ENCODE peak calls at places on chromosomes 16 and 17, in five cellular contexts. L is glutamatergic neuron; Z is CD14-positive monocyte; A is activated CD8-positive, alpha-beta T cell treated with anti-CD3 and anti-CD28 coated beads for 36 hours; J is BJ. F is an unnamed sample.

GRCh38 chr16:1950047-1950446 is 4.4 kb downstream of the RPL3L start:
- DNase-seq in L (no peak), Z (no peak), A (no peak), J (no peak), F (no peak)

GRCh38 chr16:75506567-75506966 is 11.3 kb upstream of the CHST6 start:
- DNase-seq in L (no peak), Z (peak), A (no peak), J (no peak), F (no peak)

GRCh38 chr16:73015612-73016487 is 32.1 kb downstream of the ZFHX3 start:
- DNase-seq in L (no peak), Z (no peak), A (no peak), J (no peak), F (peak)

GRCh38 chr17:40724656-40725055 is 21.1 kb upstream of the KRT24 start:
- DNase-seq in L (no peak), Z (no peak), A (no peak), J (no peak), F (no peak)

GRCh38 chr16:1779741-1780676 is 2.4 kb downstream of the SPSB3 start:
- DNase-seq in L (peak), Z (no peak), A (no peak), J (no peak), F (no peak)

GRCh38 chr17:50498021-50498874 is 10.0 kb upstream of the MYCBPAP start:
- DNase-seq in L (no peak), Z (no peak), A (no peak), J (no peak), F (no peak)

GRCh38 chr16:54957403-54957802 is 26.7 kb downstream of the IRX5 start:
- DNase-seq in L (no peak), Z (no peak), A (peak), J (no peak), F (no peak)

GRCh38 chr17:44005527-44005864 is 1.1 kb downstream of the NAGS start:
- DNase-seq in L (no peak), Z (no peak), A (no peak), J (no peak), F (peak)

GRCh38 chr17:60167095-60167741 is 17.4 kb downstream of the CA4 start:
- DNase-seq in L (no peak), Z (no peak), A (no peak), J (no peak), F (no peak)

GRCh38 chr16:14024300-14024699 is 46.8 kb upstream of the MRTFB start:
- DNase-seq in L (no peak), Z (no peak), A (no peak), J (no peak), F (no peak)

GRCh38 chr17:80652751-80653330 is 108.2 kb downstream of the RPTOR start:
- DNase-seq in L (no peak), Z (no peak), A (no peak), J (no peak), F (no peak)

GRCh38 chr17:49787932-49788442 is 494 bp upstream of the KAT7 start:
- DNase-seq in L (no peak), Z (no peak), A (peak), J (no peak), F (no peak)

GRCh38 chr17:75396025-75396424 is 9.5 kb downstream of the GRB2 start:
- DNase-seq in L (no peak), Z (no peak), A (no peak), J (no peak), F (no peak)

GRCh38 chr16:82671743-82672142 is 45.0 kb downstream of the CDH13 start:
- DNase-seq in L (no peak), Z (no peak), A (peak), J (no peak), F (no peak)

GRCh38 chr17:12358477-12358876 is 307.2 kb upstream of the MYOCD start:
- DNase-seq in L (no peak), Z (no peak), A (no peak), J (no peak), F (no peak)

GRCh38 chr16:84245933-84246678 is 6.3 kb upstream of the KCNG4 start:
- DNase-seq in L (no peak), Z (no peak), A (no peak), J (no peak), F (no peak)

GRCh38 chr16:85152414-85153030 is 40.2 kb upstream of the CIBAR2 start:
- DNase-seq in L (peak), Z (no peak), A (no peak), J (no peak), F (no peak)

GRCh38 chr16:5619314-5619713 is 521.7 kb upstream of the EEF2KMT start:
- DNase-seq in L (no peak), Z (no peak), A (no peak), J (no peak), F (no peak)

GRCh38 chr17:78953356-78954350 is 26.1 kb downstream of the LGALS3BP start:
- DNase-seq in L (peak), Z (no peak), A (no peak), J (no peak), F (no peak)

GRCh38 chr16:70694088-70694487 is 8.2 kb upstream of the MTSS2 start:
- DNase-seq in L (no peak), Z (no peak), A (no peak), J (peak), F (no peak)

GRCh38 chr16:50505714-50506542 is 42.3 kb upstream of the NKD1 start:
- DNase-seq in L (peak), Z (no peak), A (no peak), J (no peak), F (no peak)

GRCh38 chr17:57527437-57528083 is 217.5 kb downstream of the CCDC182 start:
- DNase-seq in L (no peak), Z (no peak), A (no peak), J (no peak), F (peak)

DNA sequence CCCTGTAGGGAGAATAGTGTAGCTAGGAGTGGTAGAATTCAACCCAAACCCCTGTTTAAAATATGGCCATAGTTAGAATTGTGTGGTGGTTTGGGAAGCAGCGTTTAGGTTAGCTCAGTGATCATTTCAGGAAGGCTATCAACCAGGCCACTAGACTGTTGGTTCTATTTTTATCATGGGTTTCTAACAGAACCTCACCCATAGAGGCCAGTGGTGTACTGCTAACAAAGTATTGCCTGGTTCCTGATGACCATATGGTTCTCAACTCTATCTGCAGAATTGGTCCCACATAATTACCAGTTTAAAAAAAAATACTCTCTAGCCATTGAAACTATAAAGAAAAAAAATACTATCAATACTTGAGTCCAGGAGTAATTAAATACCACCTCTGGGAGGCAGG is 70.5 kb upstream of the RASL10B start:
- DNase-seq in L (no peak), Z (no peak), A (no peak), J (no peak), F (no peak)
- TF ChIP-seq CTCF in L (no peak), Z (no peak), A (no peak), J (peak), F (no peak)

DNA sequence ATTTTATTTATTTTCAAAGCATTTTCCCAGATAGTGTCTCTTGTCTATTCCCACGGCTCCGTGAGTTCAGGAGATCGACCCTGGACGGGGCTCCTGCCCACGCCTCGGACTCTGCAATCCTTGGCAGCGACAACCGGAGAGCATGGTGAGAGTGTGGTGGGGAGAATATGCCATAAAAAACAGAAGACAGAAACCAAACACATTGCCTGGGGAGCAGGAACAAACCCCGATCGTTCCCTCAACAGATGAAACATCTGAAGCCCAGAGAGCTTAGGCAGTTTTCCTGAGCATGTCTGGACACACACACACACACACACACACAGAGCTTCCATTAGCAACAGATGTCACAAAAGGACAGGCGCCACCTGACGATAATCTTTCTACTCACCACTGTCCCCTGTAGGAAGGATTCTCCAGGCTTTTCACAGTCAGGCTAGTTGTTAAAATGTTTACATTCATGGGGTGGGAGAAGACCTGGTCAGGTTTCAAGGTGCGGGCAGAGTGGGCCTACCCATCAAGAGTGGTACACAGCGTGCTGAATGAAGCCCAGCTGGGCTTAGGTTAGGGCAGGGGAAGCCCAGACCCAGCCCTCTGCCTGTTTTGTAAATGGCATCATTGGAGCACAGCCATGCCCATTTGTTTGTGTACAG is 230.4 kb upstream of the TNRC6C start:
- DNase-seq in L (no peak), Z (no peak), A (no peak), J (peak), F (no peak)
- TF ChIP-seq CTCF in L (no peak), Z (no peak), A (no peak), J (peak), F (no peak)

DNA sequence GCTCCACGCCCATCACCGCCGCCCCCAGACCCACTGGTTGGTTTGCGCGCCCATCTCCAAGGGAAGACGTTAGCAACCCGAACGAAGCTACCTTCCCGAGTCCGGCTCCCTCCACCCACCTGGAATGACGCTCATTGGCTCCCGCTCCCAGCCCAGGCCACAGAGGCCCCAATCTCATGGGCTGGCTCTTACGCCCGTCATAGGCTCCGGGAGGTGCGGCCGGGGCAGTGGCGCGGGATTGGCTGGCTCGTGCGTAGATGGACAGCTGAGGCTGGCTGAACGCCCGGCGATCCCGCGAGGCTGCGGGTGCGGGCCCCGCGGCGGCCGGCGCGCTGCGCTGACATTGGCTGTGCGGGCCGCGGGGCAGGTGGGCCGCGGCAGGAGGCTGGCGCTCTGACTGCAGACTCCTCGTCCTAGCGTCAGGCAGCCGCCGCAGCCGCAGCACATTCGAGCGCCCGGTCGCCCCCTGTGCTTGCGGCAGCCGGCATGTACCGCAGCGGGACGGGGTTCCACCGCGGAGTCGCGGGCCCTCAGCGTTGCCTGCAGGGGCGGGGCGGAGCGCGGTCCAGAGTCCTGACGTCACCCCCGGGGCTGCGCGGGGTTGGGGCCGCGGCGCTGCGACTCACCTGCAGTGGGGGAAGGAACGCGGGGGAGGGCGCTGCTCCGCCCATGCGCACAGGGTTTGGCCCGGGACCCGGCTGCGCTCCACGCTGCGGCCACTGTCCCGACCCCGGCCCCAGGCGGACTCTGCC is 453 bp upstream of the MYH10 start:
- DNase-seq in L (peak), Z (peak), A (peak), J (peak), F (peak)
- TF ChIP-seq CTCF in L (peak), Z (peak), A (peak), J (no peak), F (no peak)

GRCh38 chr16:27350006-27350405 is 36.2 kb downstream of the IL4R start:
- DNase-seq in L (no peak), Z (no peak), A (no peak), J (no peak), F (no peak)

GRCh38 chr16:27345201-27345600 is 31.4 kb downstream of the IL4R start:
- DNase-seq in L (no peak), Z (no peak), A (no peak), J (no peak), F (no peak)

GRCh38 chr16:27346818-27347217 is 33.0 kb downstream of the IL4R start:
- DNase-seq in L (no peak), Z (peak), A (no peak), J (no peak), F (peak)

GRCh38 chr16:27349276-27349675 is 35.5 kb downstream of the IL4R start:
- DNase-seq in L (no peak), Z (no peak), A (no peak), J (no peak), F (no peak)

GRCh38 chr16:27347930-27348685 is 34.3 kb downstream of the IL4R start:
- DNase-seq in L (no peak), Z (no peak), A (no peak), J (no peak), F (no peak)
- TF ChIP-seq CTCF in L (no peak), Z (no peak), A (no peak), J (no peak), F (no peak)